ENCODE peak calls at places on chromosomes 4 and X, in nine cellular contexts. One of them, this sample, is unnamed.

GRCh38 chr4:69830529-69831269 is 29.2 kb downstream of the SULT1E1 start:
- DNase-seq in tibial artery: no peak
- DNase-seq in small intestine: peak
- DNase-seq in testis: no peak
- DNase-seq in OCI-LY7: no peak
- DNase-seq in AG04450: no peak
- DNase-seq in GM23248: peak
- DNase-seq in CD4-positive, alpha-beta memory T cell: no peak
- DNase-seq in ascending aorta: no peak
- DNase-seq in this sample: no peak

GRCh38 chr4:155881555-155881954 is 15.5 kb upstream of the ASIC5 start:
- DNase-seq in GM23248: no peak
- DNase-seq in tibial artery: no peak
- DNase-seq in small intestine: no peak
- DNase-seq in CD4-positive, alpha-beta memory T cell: no peak
- DNase-seq in OCI-LY7: no peak
- DNase-seq in ascending aorta: no peak
- DNase-seq in AG04450: no peak
- DNase-seq in testis: no peak
- DNase-seq in this sample: no peak

GRCh38 chr4:76458829-76459228 is 23.8 kb downstream of the SHROOM3 start:
- DNase-seq in small intestine: no peak
- DNase-seq in ascending aorta: no peak
- DNase-seq in OCI-LY7: no peak
- DNase-seq in CD4-positive, alpha-beta memory T cell: no peak
- DNase-seq in AG04450: no peak
- DNase-seq in GM23248: no peak
- DNase-seq in tibial artery: no peak
- DNase-seq in testis: no peak
- DNase-seq in this sample: no peak

GRCh38 chr4:6109842-6110560 is 90.3 kb downstream of the JAKMIP1 start:
- DNase-seq in tibial artery: no peak
- DNase-seq in GM23248: no peak
- DNase-seq in CD4-positive, alpha-beta memory T cell: no peak
- DNase-seq in AG04450: no peak
- DNase-seq in testis: peak
- DNase-seq in ascending aorta: no peak
- DNase-seq in small intestine: peak
- DNase-seq in OCI-LY7: peak
- DNase-seq in this sample: no peak

GRCh38 chrX:24034485-24034884 is 7.5 kb upstream of the KLHL15 start:
- DNase-seq in ascending aorta: no peak
- DNase-seq in OCI-LY7: no peak
- DNase-seq in tibial artery: no peak
- DNase-seq in testis: no peak
- DNase-seq in AG04450: no peak
- DNase-seq in GM23248: no peak
- DNase-seq in CD4-positive, alpha-beta memory T cell: no peak
- DNase-seq in small intestine: no peak
- DNase-seq in this sample: no peak

GRCh38 chr4:166675411-166675810 is 558.9 kb downstream of the SPOCK3 start:
- DNase-seq in tibial artery: no peak
- DNase-seq in AG04450: no peak
- DNase-seq in small intestine: no peak
- DNase-seq in ascending aorta: no peak
- DNase-seq in GM23248: peak
- DNase-seq in testis: no peak
- DNase-seq in OCI-LY7: no peak
- DNase-seq in CD4-positive, alpha-beta memory T cell: no peak
- DNase-seq in this sample: no peak

GRCh38 chr4:45621926-45622325 is 501.9 kb downstream of the GABRG1 start:
- DNase-seq in CD4-positive, alpha-beta memory T cell: no peak
- DNase-seq in AG04450: no peak
- DNase-seq in ascending aorta: no peak
- DNase-seq in testis: no peak
- DNase-seq in OCI-LY7: no peak
- DNase-seq in small intestine: peak
- DNase-seq in tibial artery: no peak
- DNase-seq in GM23248: peak
- DNase-seq in this sample: no peak

GRCh38 chr4:13659341-13660070 is 32.0 kb upstream of the BOD1L1 start:
- DNase-seq in CD4-positive, alpha-beta memory T cell: no peak
- DNase-seq in testis: no peak
- DNase-seq in ascending aorta: no peak
- DNase-seq in small intestine: no peak
- DNase-seq in OCI-LY7: no peak
- DNase-seq in tibial artery: no peak
- DNase-seq in GM23248: no peak
- DNase-seq in AG04450: no peak
- DNase-seq in this sample: no peak

GRCh38 chrX:71366674-71367256 is 608 bp downstream of the TAF1 start:
- DNase-seq in tibial artery: no peak
- DNase-seq in CD4-positive, alpha-beta memory T cell: peak
- DNase-seq in GM23248: peak
- DNase-seq in OCI-LY7: peak
- DNase-seq in AG04450: no peak
- DNase-seq in small intestine: peak
- DNase-seq in ascending aorta: no peak
- DNase-seq in testis: peak
- DNase-seq in this sample: peak

GRCh38 chr4:4254666-4255065 is 6.6 kb upstream of the TMEM128 start:
- DNase-seq in small intestine: no peak
- DNase-seq in GM23248: no peak
- DNase-seq in ascending aorta: peak
- DNase-seq in tibial artery: no peak
- DNase-seq in AG04450: no peak
- DNase-seq in testis: peak
- DNase-seq in CD4-positive, alpha-beta memory T cell: no peak
- DNase-seq in OCI-LY7: no peak
- DNase-seq in this sample: no peak

GRCh38 chr4:54100607-54101189 is 735 bp downstream of the GSX2 start:
- DNase-seq in CD4-positive, alpha-beta memory T cell: no peak
- DNase-seq in testis: no peak
- DNase-seq in OCI-LY7: no peak
- DNase-seq in GM23248: peak
- DNase-seq in ascending aorta: no peak
- DNase-seq in tibial artery: no peak
- DNase-seq in small intestine: no peak
- DNase-seq in AG04450: no peak
- DNase-seq in this sample: no peak

GRCh38 chr4:105765690-105766407 is 57.3 kb downstream of the GSTCD start:
- DNase-seq in small intestine: peak
- DNase-seq in GM23248: peak
- DNase-seq in tibial artery: no peak
- DNase-seq in ascending aorta: no peak
- DNase-seq in testis: no peak
- DNase-seq in AG04450: peak
- DNase-seq in CD4-positive, alpha-beta memory T cell: no peak
- DNase-seq in OCI-LY7: no peak
- DNase-seq in this sample: no peak

GRCh38 chr4:183408791-183409190 is 35.6 kb upstream of the CDKN2AIP start:
- DNase-seq in tibial artery: peak
- DNase-seq in small intestine: peak
- DNase-seq in OCI-LY7: no peak
- DNase-seq in ascending aorta: no peak
- DNase-seq in testis: no peak
- DNase-seq in AG04450: no peak
- DNase-seq in CD4-positive, alpha-beta memory T cell: no peak
- DNase-seq in GM23248: no peak
- DNase-seq in this sample: no peak

GRCh38 chr4:183409956-183410355 is 34.5 kb upstream of the CDKN2AIP start:
- DNase-seq in CD4-positive, alpha-beta memory T cell: no peak
- DNase-seq in testis: no peak
- DNase-seq in GM23248: no peak
- DNase-seq in AG04450: no peak
- DNase-seq in tibial artery: no peak
- DNase-seq in ascending aorta: no peak
- DNase-seq in small intestine: no peak
- DNase-seq in OCI-LY7: no peak
- DNase-seq in this sample: no peak

GRCh38 chr4:183407128-183407585 is 37.3 kb upstream of the CDKN2AIP start:
- DNase-seq in OCI-LY7: peak
- DNase-seq in small intestine: peak
- DNase-seq in tibial artery: peak
- DNase-seq in CD4-positive, alpha-beta memory T cell: peak
- DNase-seq in AG04450: peak
- DNase-seq in GM23248: peak
- DNase-seq in ascending aorta: peak
- DNase-seq in testis: peak
- DNase-seq in this sample: peak

GRCh38 chr4:183409463-183409862 is 35.0 kb upstream of the CDKN2AIP start:
- DNase-seq in GM23248: no peak
- DNase-seq in testis: no peak
- DNase-seq in ascending aorta: no peak
- DNase-seq in AG04450: no peak
- DNase-seq in CD4-positive, alpha-beta memory T cell: no peak
- DNase-seq in OCI-LY7: no peak
- DNase-seq in tibial artery: peak
- DNase-seq in small intestine: no peak
- DNase-seq in this sample: no peak

GRCh38 chr4:183407635-183408463 is 36.6 kb upstream of the CDKN2AIP start:
- DNase-seq in testis: no peak
- DNase-seq in OCI-LY7: no peak
- DNase-seq in tibial artery: peak
- DNase-seq in AG04450: no peak
- DNase-seq in GM23248: no peak
- DNase-seq in CD4-positive, alpha-beta memory T cell: no peak
- DNase-seq in small intestine: no peak
- DNase-seq in ascending aorta: no peak
- DNase-seq in this sample: no peak
- H3K4me3 ChIP-seq in testis: peak
- H3K4me3 ChIP-seq in OCI-LY7: peak
- H3K4me3 ChIP-seq in tibial artery: peak
- H3K4me3 ChIP-seq in AG04450: peak
- H3K4me3 ChIP-seq in GM23248: peak
- H3K4me3 ChIP-seq in CD4-positive, alpha-beta memory T cell: peak
- H3K4me3 ChIP-seq in small intestine: no peak
- H3K4me3 ChIP-seq in ascending aorta: peak
- H3K4me3 ChIP-seq in this sample: peak

GRCh38 chrX:18424482-18425198 is 768 bp upstream of the CDKL5 start:
- DNase-seq in tibial artery: no peak
- DNase-seq in OCI-LY7: peak
- DNase-seq in GM23248: peak
- DNase-seq in small intestine: peak
- DNase-seq in AG04450: peak
- DNase-seq in testis: peak
- DNase-seq in ascending aorta: no peak
- DNase-seq in CD4-positive, alpha-beta memory T cell: peak
- DNase-seq in this sample: peak

GRCh38 chrX:18426004-18426320 is 554 bp downstream of the CDKL5 start:
- DNase-seq in small intestine: no peak
- DNase-seq in CD4-positive, alpha-beta memory T cell: no peak
- DNase-seq in AG04450: no peak
- DNase-seq in tibial artery: no peak
- DNase-seq in testis: no peak
- DNase-seq in GM23248: peak
- DNase-seq in ascending aorta: no peak
- DNase-seq in OCI-LY7: no peak
- DNase-seq in this sample: no peak

GRCh38 chrX:18428006-18428405 is 2.6 kb downstream of the CDKL5 start:
- DNase-seq in AG04450: no peak
- DNase-seq in GM23248: no peak
- DNase-seq in small intestine: no peak
- DNase-seq in CD4-positive, alpha-beta memory T cell: no peak
- DNase-seq in tibial artery: no peak
- DNase-seq in testis: no peak
- DNase-seq in OCI-LY7: no peak
- DNase-seq in ascending aorta: no peak
- DNase-seq in this sample: no peak

GRCh38 chrX:18422886-18423285 is 2.5 kb upstream of the CDKL5 start:
- DNase-seq in testis: no peak
- DNase-seq in CD4-positive, alpha-beta memory T cell: no peak
- DNase-seq in small intestine: no peak
- DNase-seq in GM23248: peak
- DNase-seq in AG04450: no peak
- DNase-seq in ascending aorta: no peak
- DNase-seq in tibial artery: no peak
- DNase-seq in OCI-LY7: no peak
- DNase-seq in this sample: no peak

GRCh38 chrX:18425199-18426003 is at the start of gene CDKL5:
- DNase-seq in GM23248: peak
- DNase-seq in AG04450: peak
- DNase-seq in ascending aorta: peak
- DNase-seq in tibial artery: peak
- DNase-seq in testis: peak
- DNase-seq in OCI-LY7: peak
- DNase-seq in CD4-positive, alpha-beta memory T cell: peak
- DNase-seq in small intestine: peak
- DNase-seq in this sample: peak
- H3K27ac ChIP-seq in GM23248: peak
- H3K27ac ChIP-seq in AG04450: peak
- H3K27ac ChIP-seq in ascending aorta: peak
- H3K27ac ChIP-seq in tibial artery: peak
- H3K27ac ChIP-seq in testis: peak
- H3K27ac ChIP-seq in OCI-LY7: peak
- H3K27ac ChIP-seq in CD4-positive, alpha-beta memory T cell: peak
- H3K27ac ChIP-seq in small intestine: peak
- H3K27ac ChIP-seq in this sample: peak

DNA sequence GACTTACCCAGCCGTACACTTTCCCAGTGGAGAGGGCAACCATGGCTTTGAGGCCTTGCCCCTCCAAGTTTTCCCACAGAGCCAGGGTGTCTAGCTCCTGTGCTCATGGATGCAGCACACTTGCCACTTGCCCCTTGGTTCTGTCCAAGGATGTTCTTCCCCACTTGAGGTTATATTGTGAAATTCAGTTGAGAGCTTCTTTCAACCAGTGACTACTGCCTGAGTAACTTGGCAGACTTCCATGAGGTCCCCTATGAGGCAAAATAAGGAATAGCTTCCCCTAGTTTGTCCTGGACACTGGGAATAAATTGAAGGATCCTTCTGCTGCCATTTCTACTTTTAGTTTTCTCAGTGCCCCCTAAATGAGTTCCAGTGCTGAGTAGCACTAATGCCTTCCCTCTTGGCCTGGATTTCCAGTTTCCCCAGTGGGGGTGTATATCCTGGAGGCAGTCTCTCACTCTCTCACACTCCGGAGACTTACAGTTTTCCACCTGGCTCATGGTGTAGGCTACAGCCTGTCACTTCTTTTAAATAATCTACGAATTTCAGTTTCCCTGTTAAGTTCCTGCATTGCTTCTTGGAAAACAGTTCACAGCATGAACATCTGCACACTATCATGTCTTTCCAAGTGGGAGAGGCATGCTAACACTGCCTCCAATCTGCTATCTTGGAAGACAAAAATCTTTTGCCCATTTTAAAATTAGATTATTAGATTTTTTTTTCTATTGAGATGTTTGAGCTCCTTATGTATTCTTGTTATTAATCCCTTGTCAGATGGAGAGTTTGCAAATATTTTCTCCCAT is 36.5 kb upstream of the ADH4 start:
- DNase-seq in small intestine: no peak
- DNase-seq in ascending aorta: no peak
- DNase-seq in GM23248: peak
- DNase-seq in OCI-LY7: no peak
- DNase-seq in CD4-positive, alpha-beta memory T cell: no peak
- DNase-seq in AG04450: peak
- DNase-seq in testis: no peak
- DNase-seq in tibial artery: no peak
- DNase-seq in this sample: peak
- H3K4me3 ChIP-seq in small intestine: no peak
- H3K4me3 ChIP-seq in ascending aorta: no peak
- H3K4me3 ChIP-seq in GM23248: no peak
- H3K4me3 ChIP-seq in OCI-LY7: no peak
- H3K4me3 ChIP-seq in CD4-positive, alpha-beta memory T cell: no peak
- H3K4me3 ChIP-seq in AG04450: no peak
- H3K4me3 ChIP-seq in testis: no peak
- H3K4me3 ChIP-seq in tibial artery: no peak
- H3K4me3 ChIP-seq in this sample: no peak

GRCh38 chrX:136447308-136447707 is 40.4 kb upstream of the BRS3 start:
- DNase-seq in ascending aorta: no peak
- DNase-seq in tibial artery: no peak
- DNase-seq in AG04450: no peak
- DNase-seq in testis: no peak
- DNase-seq in CD4-positive, alpha-beta memory T cell: no peak
- DNase-seq in small intestine: no peak
- DNase-seq in GM23248: no peak
- DNase-seq in OCI-LY7: no peak
- DNase-seq in this sample: no peak
- H3K27ac ChIP-seq in ascending aorta: no peak
- H3K27ac ChIP-seq in tibial artery: no peak
- H3K27ac ChIP-seq in AG04450: no peak
- H3K27ac ChIP-seq in testis: no peak
- H3K27ac ChIP-seq in CD4-positive, alpha-beta memory T cell: no peak
- H3K27ac ChIP-seq in small intestine: no peak
- H3K27ac ChIP-seq in GM23248: no peak
- H3K27ac ChIP-seq in OCI-LY7: no peak
- H3K27ac ChIP-seq in this sample: no peak

This sample was measured in uterus.